ENCODE peak calls at places on chromosomes 12 and 14, in eight cellular contexts. One of them, this sample, is unnamed.

GRCh38 chr12:78865297-78865955 is 852 bp downstream of the SYT1 start:
- DNase-seq in cardiac fibroblast: no peak
- DNase-seq in CD8-positive, alpha-beta T cell: no peak
- DNase-seq in right lobe of liver: no peak
- DNase-seq in transverse colon: no peak
- DNase-seq in left lung: no peak
- DNase-seq in OCI-LY7: no peak
- DNase-seq in vagina: no peak
- DNase-seq in this sample: no peak

GRCh38 chr12:111777345-111778045 is 10.8 kb downstream of the ALDH2 start:
- DNase-seq in cardiac fibroblast: no peak
- DNase-seq in CD8-positive, alpha-beta T cell: no peak
- DNase-seq in right lobe of liver: peak; percentile 90
- DNase-seq in transverse colon: peak; percentile 82
- DNase-seq in left lung: peak; percentile 76
- DNase-seq in OCI-LY7: no peak
- DNase-seq in vagina: no peak
- DNase-seq in this sample: no peak

GRCh38 chr12:93573552-93574223 is 1.2 kb downstream of the SOCS2 start:
- DNase-seq in cardiac fibroblast: peak; percentile 60
- DNase-seq in CD8-positive, alpha-beta T cell: no peak
- DNase-seq in right lobe of liver: no peak
- DNase-seq in transverse colon: peak; percentile 26
- DNase-seq in left lung: no peak
- DNase-seq in OCI-LY7: no peak
- DNase-seq in vagina: no peak
- DNase-seq in this sample: peak; percentile 28

GRCh38 chr12:81209001-81209400 is 131.1 kb downstream of the ACSS3 start:
- DNase-seq in cardiac fibroblast: peak; percentile 45
- DNase-seq in CD8-positive, alpha-beta T cell: no peak
- DNase-seq in right lobe of liver: no peak
- DNase-seq in transverse colon: no peak
- DNase-seq in left lung: no peak
- DNase-seq in OCI-LY7: no peak
- DNase-seq in vagina: no peak
- DNase-seq in this sample: no peak

GRCh38 chr12:38932320-38932719 is 26.9 kb upstream of the CPNE8 start:
- DNase-seq in cardiac fibroblast: no peak
- DNase-seq in CD8-positive, alpha-beta T cell: no peak
- DNase-seq in right lobe of liver: no peak
- DNase-seq in transverse colon: no peak
- DNase-seq in left lung: no peak
- DNase-seq in OCI-LY7: no peak
- DNase-seq in vagina: no peak
- DNase-seq in this sample: no peak

GRCh38 chr12:95385246-95385645 is 88.7 kb upstream of the METAP2 start:
- DNase-seq in cardiac fibroblast: peak; percentile 63
- DNase-seq in CD8-positive, alpha-beta T cell: no peak
- DNase-seq in right lobe of liver: no peak
- DNase-seq in transverse colon: no peak
- DNase-seq in left lung: no peak
- DNase-seq in OCI-LY7: peak; percentile 44
- DNase-seq in vagina: no peak
- DNase-seq in this sample: no peak

GRCh38 chr14:96676161-96676560 is 121.0 kb upstream of the VRK1 start:
- DNase-seq in cardiac fibroblast: peak; percentile 3
- DNase-seq in CD8-positive, alpha-beta T cell: no peak
- DNase-seq in right lobe of liver: no peak
- DNase-seq in transverse colon: no peak
- DNase-seq in left lung: no peak
- DNase-seq in OCI-LY7: no peak
- DNase-seq in vagina: no peak
- DNase-seq in this sample: no peak

GRCh38 chr12:52216807-52217206 is 16.2 kb upstream of the KRT7 start:
- DNase-seq in cardiac fibroblast: no peak
- DNase-seq in CD8-positive, alpha-beta T cell: no peak
- DNase-seq in right lobe of liver: no peak
- DNase-seq in transverse colon: no peak
- DNase-seq in left lung: no peak
- DNase-seq in OCI-LY7: no peak
- DNase-seq in vagina: no peak
- DNase-seq in this sample: no peak

GRCh38 chr14:36162267-36162666 is 14.3 kb downstream of the PTCSC3 start:
- DNase-seq in cardiac fibroblast: no peak
- DNase-seq in CD8-positive, alpha-beta T cell: no peak
- DNase-seq in right lobe of liver: no peak
- DNase-seq in transverse colon: peak; percentile 11
- DNase-seq in left lung: no peak
- DNase-seq in OCI-LY7: no peak
- DNase-seq in vagina: no peak
- DNase-seq in this sample: no peak

GRCh38 chr14:99267871-99268775 is 3.9 kb downstream of the BCL11B start:
- DNase-seq in cardiac fibroblast: no peak
- DNase-seq in CD8-positive, alpha-beta T cell: no peak
- DNase-seq in right lobe of liver: no peak
- DNase-seq in transverse colon: no peak
- DNase-seq in left lung: no peak
- DNase-seq in OCI-LY7: no peak
- DNase-seq in vagina: no peak
- DNase-seq in this sample: no peak

GRCh38 chr14:55297611-55298323 is 26.5 kb downstream of the FBXO34 start:
- DNase-seq in cardiac fibroblast: no peak
- DNase-seq in CD8-positive, alpha-beta T cell: no peak
- DNase-seq in right lobe of liver: no peak
- DNase-seq in transverse colon: peak; percentile 76
- DNase-seq in left lung: peak; percentile 67
- DNase-seq in OCI-LY7: peak; percentile 19
- DNase-seq in vagina: no peak
- DNase-seq in this sample: peak; percentile 49

GRCh38 chr14:36069535-36069900 is 107.0 kb downstream of the PTCSC3 start:
- DNase-seq in cardiac fibroblast: peak; percentile 27
- DNase-seq in CD8-positive, alpha-beta T cell: no peak
- DNase-seq in right lobe of liver: peak; percentile 64
- DNase-seq in transverse colon: no peak
- DNase-seq in left lung: peak; percentile 39
- DNase-seq in OCI-LY7: peak; percentile 59
- DNase-seq in vagina: no peak
- DNase-seq in this sample: peak; percentile 50

GRCh38 chr12:80847575-80847974 is 90.2 kb downstream of the LIN7A start:
- DNase-seq in cardiac fibroblast: no peak
- DNase-seq in CD8-positive, alpha-beta T cell: no peak
- DNase-seq in right lobe of liver: no peak
- DNase-seq in transverse colon: no peak
- DNase-seq in left lung: no peak
- DNase-seq in OCI-LY7: no peak
- DNase-seq in vagina: no peak
- DNase-seq in this sample: no peak

GRCh38 chr12:89918172-89918880 is 209.7 kb upstream of the ATP2B1 start:
- DNase-seq in cardiac fibroblast: no peak
- DNase-seq in CD8-positive, alpha-beta T cell: no peak
- DNase-seq in right lobe of liver: no peak
- DNase-seq in transverse colon: peak; percentile 51
- DNase-seq in left lung: no peak
- DNase-seq in OCI-LY7: no peak
- DNase-seq in vagina: no peak
- DNase-seq in this sample: no peak

GRCh38 chr12:65522956-65523857 is 244.7 kb downstream of the MSRB3 start:
- DNase-seq in cardiac fibroblast: peak; percentile 53
- DNase-seq in CD8-positive, alpha-beta T cell: no peak
- DNase-seq in right lobe of liver: no peak
- DNase-seq in transverse colon: no peak
- DNase-seq in left lung: no peak
- DNase-seq in OCI-LY7: no peak
- DNase-seq in vagina: no peak
- DNase-seq in this sample: no peak

GRCh38 chr12:67415473-67415872 is 146.3 kb downstream of the CAND1 start:
- DNase-seq in cardiac fibroblast: peak; percentile 67
- DNase-seq in CD8-positive, alpha-beta T cell: no peak
- DNase-seq in right lobe of liver: peak; percentile 52
- DNase-seq in transverse colon: no peak
- DNase-seq in left lung: no peak
- DNase-seq in OCI-LY7: peak; percentile 35
- DNase-seq in vagina: no peak
- DNase-seq in this sample: no peak

GRCh38 chr12:84874125-84874824 is 38.3 kb downstream of the SLC6A15 start:
- DNase-seq in cardiac fibroblast: peak; percentile 81
- DNase-seq in CD8-positive, alpha-beta T cell: no peak
- DNase-seq in right lobe of liver: no peak
- DNase-seq in transverse colon: no peak
- DNase-seq in left lung: no peak
- DNase-seq in OCI-LY7: peak; percentile 60
- DNase-seq in vagina: no peak
- DNase-seq in this sample: peak; percentile 19

GRCh38 chr12:10031318-10031717 is 836 bp downstream of the CLEC9A start:
- DNase-seq in cardiac fibroblast: no peak
- DNase-seq in CD8-positive, alpha-beta T cell: no peak
- DNase-seq in right lobe of liver: no peak
- DNase-seq in transverse colon: no peak
- DNase-seq in left lung: no peak
- DNase-seq in OCI-LY7: no peak
- DNase-seq in vagina: no peak
- DNase-seq in this sample: no peak

GRCh38 chr12:56716458-56716857 is 8.6 kb downstream of the NACA start:
- DNase-seq in cardiac fibroblast: no peak
- DNase-seq in CD8-positive, alpha-beta T cell: no peak
- DNase-seq in right lobe of liver: peak; percentile 35
- DNase-seq in transverse colon: no peak
- DNase-seq in left lung: no peak
- DNase-seq in OCI-LY7: no peak
- DNase-seq in vagina: no peak
- DNase-seq in this sample: no peak

GRCh38 chr12:7959278-7960063 is 23.5 kb upstream of the SLC2A3 start:
- DNase-seq in cardiac fibroblast: peak; percentile 9
- DNase-seq in CD8-positive, alpha-beta T cell: peak; percentile 45
- DNase-seq in right lobe of liver: peak; percentile 47
- DNase-seq in transverse colon: peak; percentile 41
- DNase-seq in left lung: peak; percentile 54
- DNase-seq in OCI-LY7: peak; percentile 57
- DNase-seq in vagina: no peak
- DNase-seq in this sample: no peak

DNA sequence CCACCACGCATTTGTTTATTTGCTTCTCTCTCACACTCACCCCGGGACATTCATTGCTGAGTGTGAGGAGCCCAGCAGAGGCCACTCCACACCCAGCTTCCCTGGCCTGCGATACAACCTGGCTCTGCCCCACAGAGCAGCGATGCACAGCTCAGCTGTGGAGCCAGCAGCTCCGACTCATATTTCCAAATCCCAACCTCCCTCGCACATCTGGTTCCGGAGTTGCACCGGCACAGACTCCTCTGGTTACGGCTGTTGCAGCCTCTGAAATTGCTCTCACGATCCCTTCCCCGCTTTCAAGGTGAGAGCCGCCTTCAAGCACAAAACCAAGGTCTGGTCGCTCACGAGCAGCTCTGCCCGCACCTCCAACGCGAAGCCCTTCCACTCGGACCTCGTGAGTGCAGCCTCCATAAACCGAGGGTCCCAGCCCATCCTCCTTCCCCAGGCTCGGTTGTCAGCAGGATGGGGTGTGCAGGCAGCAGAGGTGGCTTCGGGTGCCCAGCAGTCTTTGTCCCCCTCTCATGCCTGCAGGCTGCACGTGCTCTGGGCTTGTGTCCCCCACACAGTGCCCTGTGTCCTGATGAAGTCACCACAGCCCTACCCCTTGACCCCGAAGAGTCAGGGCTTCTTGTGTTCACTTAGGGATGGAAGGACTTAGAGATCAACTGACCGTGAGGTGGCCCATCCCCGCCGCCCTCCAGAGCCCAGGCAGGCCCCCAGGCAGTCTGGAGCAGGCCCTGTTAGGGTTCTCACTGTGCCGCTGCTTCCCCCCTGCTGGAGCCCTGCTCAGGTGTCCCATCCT is 184.3 kb downstream of the ADGRD1 start:
- DNase-seq in cardiac fibroblast: no peak
- DNase-seq in CD8-positive, alpha-beta T cell: no peak
- DNase-seq in right lobe of liver: peak; percentile 20
- DNase-seq in transverse colon: no peak
- DNase-seq in left lung: no peak
- DNase-seq in OCI-LY7: no peak
- DNase-seq in vagina: no peak
- DNase-seq in this sample: no peak
- TF ChIP-seq CTCF in cardiac fibroblast: no peak
- TF ChIP-seq CTCF in CD8-positive, alpha-beta T cell: no peak
- TF ChIP-seq CTCF in right lobe of liver: no peak
- TF ChIP-seq CTCF in transverse colon: no peak
- TF ChIP-seq CTCF in left lung: no peak
- TF ChIP-seq CTCF in OCI-LY7: no peak
- TF ChIP-seq CTCF in vagina: no peak
- TF ChIP-seq CTCF in this sample: no peak

DNA sequence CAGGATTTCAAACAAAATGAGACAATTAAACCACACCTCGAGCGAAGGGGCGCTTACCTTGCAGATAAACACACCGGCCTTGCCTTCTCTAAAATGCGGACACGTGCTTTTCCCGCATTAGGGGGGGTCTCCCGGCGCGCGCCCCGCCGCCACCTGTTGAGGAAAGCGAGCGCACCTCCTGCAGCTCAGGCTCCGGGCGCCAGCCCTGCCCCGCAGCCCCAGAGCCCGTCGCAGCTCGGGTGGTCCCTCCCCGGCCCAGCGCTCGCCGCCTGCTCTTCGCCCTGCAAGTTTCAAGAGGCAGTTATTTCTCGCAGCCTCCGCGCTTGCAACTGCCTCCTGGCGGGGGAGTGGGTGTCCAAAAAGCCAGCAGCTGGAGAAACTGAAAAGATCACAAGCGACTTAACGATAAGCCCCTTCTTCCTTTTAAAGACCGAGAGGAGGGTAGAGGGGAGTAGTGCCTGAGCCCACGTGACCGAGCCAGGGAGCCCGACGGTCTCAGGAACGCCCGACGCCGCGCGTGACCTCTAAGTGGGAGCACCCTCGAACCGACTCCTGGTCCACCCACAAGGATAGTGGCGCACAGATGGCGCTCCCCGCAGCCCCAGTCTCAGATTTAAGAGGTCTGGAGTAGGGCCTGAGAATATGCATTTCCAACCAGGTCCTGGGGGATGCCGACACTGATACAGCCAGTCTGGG is at the start of gene ESR2:
- DNase-seq in cardiac fibroblast: peak; percentile 54
- DNase-seq in CD8-positive, alpha-beta T cell: peak; percentile 6
- DNase-seq in right lobe of liver: no peak
- DNase-seq in transverse colon: peak; percentile 37
- DNase-seq in left lung: peak; percentile 47
- DNase-seq in OCI-LY7: peak; percentile 42
- DNase-seq in vagina: no peak
- DNase-seq in this sample: peak; percentile 71
- TF ChIP-seq CTCF in cardiac fibroblast: peak; percentile 55
- TF ChIP-seq CTCF in CD8-positive, alpha-beta T cell: no peak
- TF ChIP-seq CTCF in right lobe of liver: no peak
- TF ChIP-seq CTCF in transverse colon: peak; percentile 4
- TF ChIP-seq CTCF in left lung: no peak
- TF ChIP-seq CTCF in OCI-LY7: no peak
- TF ChIP-seq CTCF in vagina: no peak
- TF ChIP-seq CTCF in this sample: peak; percentile 15

GRCh38 chr14:86035882-86036281 is 505.9 kb downstream of the FLRT2 start:
- DNase-seq in cardiac fibroblast: peak; percentile 26
- DNase-seq in CD8-positive, alpha-beta T cell: no peak
- DNase-seq in right lobe of liver: no peak
- DNase-seq in transverse colon: no peak
- DNase-seq in left lung: no peak
- DNase-seq in OCI-LY7: peak; percentile 52
- DNase-seq in vagina: no peak
- DNase-seq in this sample: peak; percentile 4
- TF ChIP-seq CTCF in cardiac fibroblast: peak; percentile 31
- TF ChIP-seq CTCF in CD8-positive, alpha-beta T cell: no peak
- TF ChIP-seq CTCF in right lobe of liver: peak; percentile 23
- TF ChIP-seq CTCF in transverse colon: no peak
- TF ChIP-seq CTCF in left lung: no peak
- TF ChIP-seq CTCF in OCI-LY7: peak; percentile 74
- TF ChIP-seq CTCF in vagina: no peak
- TF ChIP-seq CTCF in this sample: peak; percentile 63

GRCh38 chr14:51750542-51750941 is 98.8 kb downstream of the FRMD6 start:
- DNase-seq in cardiac fibroblast: no peak
- DNase-seq in CD8-positive, alpha-beta T cell: no peak
- DNase-seq in right lobe of liver: no peak
- DNase-seq in transverse colon: no peak
- DNase-seq in left lung: no peak
- DNase-seq in OCI-LY7: no peak
- DNase-seq in vagina: no peak
- DNase-seq in this sample: no peak
- TF ChIP-seq CTCF in cardiac fibroblast: no peak
- TF ChIP-seq CTCF in CD8-positive, alpha-beta T cell: no peak
- TF ChIP-seq CTCF in right lobe of liver: no peak
- TF ChIP-seq CTCF in transverse colon: no peak
- TF ChIP-seq CTCF in left lung: no peak
- TF ChIP-seq CTCF in OCI-LY7: peak; percentile 34
- TF ChIP-seq CTCF in vagina: no peak
- TF ChIP-seq CTCF in this sample: no peak

This sample was measured in GM13977.